ENCODE peak calls at places on chromosomes 5 and 9, in four cellular contexts. D is mesendoderm, R is dermis blood vessel endothelial cell, L is IMR-90. J is an unnamed sample.

GRCh38 chr9:12819436-12820185 is 44.8 kb downstream of the LURAP1L start:
- DNase-seq in D (peak), R (peak), L (no peak), J (peak)

GRCh38 chr9:23309800-23310199 is 516.2 kb downstream of the ELAVL2 start:
- DNase-seq in D (no peak), R (no peak), L (no peak), J (no peak)

GRCh38 chr9:90789862-90790261 is 11.8 kb upstream of the SYK start:
- DNase-seq in D (no peak), R (no peak), L (no peak), J (peak)

GRCh38 chr5:124395287-124395686 is 351.2 kb downstream of the ZNF608 start:
- DNase-seq in D (no peak), R (no peak), L (no peak), J (peak)

GRCh38 chr5:96065577-96066385 is 104.1 kb upstream of the ELL2 start:
- DNase-seq in D (no peak), R (no peak), L (no peak), J (peak)

GRCh38 chr9:132372177-132373095 is 17.6 kb upstream of the SETX start:
- DNase-seq in D (peak), R (peak), L (peak), J (no peak)

GRCh38 chr5:14364096-14364495 is 217.5 kb upstream of the OTULINL start:
- DNase-seq in D (no peak), R (peak), L (no peak), J (no peak)

GRCh38 chr5:96288845-96289185 is 144.2 kb downstream of the PCSK1 start:
- DNase-seq in D (no peak), R (no peak), L (peak), J (no peak)

GRCh38 chr9:106218854-106219253 is 524.5 kb downstream of the TMEM38B start:
- DNase-seq in D (no peak), R (no peak), L (no peak), J (no peak)

GRCh38 chr5:115962565-115963402 is 509 bp downstream of the LVRN start:
- DNase-seq in D (peak), R (peak), L (no peak), J (peak)

GRCh38 chr9:134800791-134801339 is 79.7 kb upstream of the FCN2 start:
- DNase-seq in D (no peak), R (no peak), L (no peak), J (no peak)

GRCh38 chr9:108258640-108259039 is 597.1 kb downstream of the ACTL7B start:
- DNase-seq in D (no peak), R (no peak), L (no peak), J (no peak)

GRCh38 chr9:116320180-116320799 is 166.7 kb downstream of the PAPPA start:
- DNase-seq in D (peak), R (no peak), L (no peak), J (no peak)

J was measured in neural progenitor cell.